ENCODE peak calls at places on chromosomes 3 and 15, in five cellular contexts. One of them, this sample, is unnamed.

GRCh38 chr3:140546649-140547048 is 131.2 kb upstream of the TRIM42 start:
- DNase-seq in body of pancreas: no peak
- DNase-seq in psoas muscle: no peak
- DNase-seq in A549: no peak
- DNase-seq in AG04450: no peak
- DNase-seq in this sample: no peak

GRCh38 chr3:133896002-133896761 is 500 bp upstream of the RAB6B start:
- DNase-seq in body of pancreas: no peak
- DNase-seq in psoas muscle: no peak
- DNase-seq in A549: no peak
- DNase-seq in AG04450: no peak
- DNase-seq in this sample: no peak

GRCh38 chr15:81358248-81358647 is 15.8 kb downstream of the TMC3 start:
- DNase-seq in body of pancreas: no peak
- DNase-seq in psoas muscle: no peak
- DNase-seq in A549: no peak
- DNase-seq in AG04450: no peak
- DNase-seq in this sample: no peak

GRCh38 chr3:189157232-189158007 is 14.4 kb upstream of the TPRG1 start:
- DNase-seq in body of pancreas: no peak
- DNase-seq in psoas muscle: no peak
- DNase-seq in A549: no peak
- DNase-seq in AG04450: no peak
- DNase-seq in this sample: no peak

GRCh38 chr3:23404241-23404640 is 201.1 kb downstream of the UBE2E2 start:
- DNase-seq in body of pancreas: no peak
- DNase-seq in psoas muscle: no peak
- DNase-seq in A549: no peak
- DNase-seq in AG04450: no peak
- DNase-seq in this sample: no peak

GRCh38 chr3:64109438-64109837 is 86.1 kb upstream of the PSMD6 start:
- DNase-seq in body of pancreas: peak; percentile 4
- DNase-seq in psoas muscle: no peak
- DNase-seq in A549: no peak
- DNase-seq in AG04450: no peak
- DNase-seq in this sample: no peak

GRCh38 chr3:170866499-170866898 is 3.5 kb downstream of the RPL22L1 start:
- DNase-seq in body of pancreas: no peak
- DNase-seq in psoas muscle: no peak
- DNase-seq in A549: no peak
- DNase-seq in AG04450: no peak
- DNase-seq in this sample: no peak

GRCh38 chr3:159882784-159883779 is 105.6 kb upstream of the IL12A start:
- DNase-seq in body of pancreas: no peak
- DNase-seq in psoas muscle: no peak
- DNase-seq in A549: no peak
- DNase-seq in AG04450: peak; percentile 84
- DNase-seq in this sample: no peak

GRCh38 chr15:41607033-41607432 is 48.0 kb downstream of the TYRO3 start:
- DNase-seq in body of pancreas: no peak
- DNase-seq in psoas muscle: no peak
- DNase-seq in A549: no peak
- DNase-seq in AG04450: peak; percentile 86
- DNase-seq in this sample: no peak

GRCh38 chr3:31468433-31468832 is 64.3 kb upstream of the STT3B start:
- DNase-seq in body of pancreas: no peak
- DNase-seq in psoas muscle: no peak
- DNase-seq in A549: no peak
- DNase-seq in AG04450: no peak
- DNase-seq in this sample: no peak

GRCh38 chr3:120853416-120853815 is 54.6 kb upstream of the STXBP5L start:
- DNase-seq in body of pancreas: no peak
- DNase-seq in psoas muscle: no peak
- DNase-seq in A549: no peak
- DNase-seq in AG04450: no peak
- DNase-seq in this sample: no peak

GRCh38 chr3:152257246-152258074 is 11.3 kb upstream of the MBNL1 start:
- DNase-seq in body of pancreas: no peak
- DNase-seq in psoas muscle: no peak
- DNase-seq in A549: no peak
- DNase-seq in AG04450: no peak
- DNase-seq in this sample: no peak

GRCh38 chr3:8519156-8519555 is 17.5 kb downstream of the LMCD1 start:
- DNase-seq in body of pancreas: no peak
- DNase-seq in psoas muscle: no peak
- DNase-seq in A549: no peak
- DNase-seq in AG04450: peak; percentile 76
- DNase-seq in this sample: no peak

GRCh38 chr3:171809513-171810277 is 588 bp downstream of the PLD1 start:
- DNase-seq in body of pancreas: peak; percentile 71
- DNase-seq in psoas muscle: peak; percentile 93
- DNase-seq in A549: peak; percentile 67
- DNase-seq in AG04450: peak; percentile 82
- DNase-seq in this sample: peak; percentile 89

GRCh38 chr15:101368868-101369642 is 74.0 kb upstream of the SNRPA1 start:
- DNase-seq in body of pancreas: no peak
- DNase-seq in psoas muscle: peak; percentile 55
- DNase-seq in A549: no peak
- DNase-seq in AG04450: no peak
- DNase-seq in this sample: no peak

GRCh38 chr15:91278956-91279355 is 178.9 kb downstream of the SV2B start:
- DNase-seq in body of pancreas: no peak
- DNase-seq in psoas muscle: no peak
- DNase-seq in A549: no peak
- DNase-seq in AG04450: no peak
- DNase-seq in this sample: no peak

GRCh38 chr3:122312826-122313225 is 12.2 kb upstream of the CSTA start:
- DNase-seq in body of pancreas: no peak
- DNase-seq in psoas muscle: no peak
- DNase-seq in A549: no peak
- DNase-seq in AG04450: no peak
- DNase-seq in this sample: no peak

GRCh38 chr3:13647314-13648059 is 98.6 kb downstream of the FBLN2 start:
- DNase-seq in body of pancreas: no peak
- DNase-seq in psoas muscle: no peak
- DNase-seq in A549: no peak
- DNase-seq in AG04450: no peak
- DNase-seq in this sample: no peak

GRCh38 chr3:39192490-39193092 is at the start of gene XIRP1:
- DNase-seq in body of pancreas: no peak
- DNase-seq in psoas muscle: peak; percentile 90
- DNase-seq in A549: no peak
- DNase-seq in AG04450: no peak
- DNase-seq in this sample: no peak

GRCh38 chr3:27368831-27369607 is at the start of gene NEK10:
- DNase-seq in body of pancreas: peak; percentile 94
- DNase-seq in psoas muscle: peak; percentile 93
- DNase-seq in A549: peak; percentile 75
- DNase-seq in AG04450: peak; percentile 64
- DNase-seq in this sample: peak; percentile 92

GRCh38 chr15:20642054-20642767 is 100.6 kb upstream of the GOLGA6L6 start:
- DNase-seq in body of pancreas: no peak
- DNase-seq in psoas muscle: no peak
- DNase-seq in A549: no peak
- DNase-seq in AG04450: no peak
- DNase-seq in this sample: no peak

GRCh38 chr3:188947983-188948657 is 223.7 kb upstream of the TPRG1 start:
- DNase-seq in body of pancreas: peak; percentile 99
- DNase-seq in psoas muscle: peak; percentile 96
- DNase-seq in A549: peak; percentile 87
- DNase-seq in AG04450: no peak
- DNase-seq in this sample: peak; percentile 95

GRCh38 chr3:172315401-172316091 is 132.7 kb downstream of the GHSR start:
- DNase-seq in body of pancreas: peak; percentile 50
- DNase-seq in psoas muscle: no peak
- DNase-seq in A549: peak; percentile 21
- DNase-seq in AG04450: peak; percentile 53
- DNase-seq in this sample: no peak

GRCh38 chr15:31373970-31374369 is 47.3 kb downstream of the KLF13 start:
- DNase-seq in body of pancreas: no peak
- DNase-seq in psoas muscle: peak; percentile 39
- DNase-seq in A549: no peak
- DNase-seq in AG04450: no peak
- DNase-seq in this sample: peak; percentile 11

GRCh38 chr3:13932578-13933295 is 52.9 kb upstream of the WNT7A start:
- DNase-seq in body of pancreas: no peak
- DNase-seq in psoas muscle: no peak
- DNase-seq in A549: no peak
- DNase-seq in AG04450: no peak
- DNase-seq in this sample: no peak

GRCh38 chr3:119346076-119346496 is 51.9 kb downstream of the ARHGAP31 start:
- DNase-seq in body of pancreas: no peak
- DNase-seq in psoas muscle: no peak
- DNase-seq in A549: no peak
- DNase-seq in AG04450: no peak
- DNase-seq in this sample: no peak

GRCh38 chr15:98690272-98690671 is 41.9 kb downstream of the IGF1R start:
- DNase-seq in body of pancreas: no peak
- DNase-seq in psoas muscle: no peak
- DNase-seq in A549: no peak
- DNase-seq in AG04450: no peak
- DNase-seq in this sample: no peak

GRCh38 chr3:151016421-151016820 is 43.9 kb upstream of the CLRN1 start:
- DNase-seq in body of pancreas: no peak
- DNase-seq in psoas muscle: no peak
- DNase-seq in A549: no peak
- DNase-seq in AG04450: no peak
- DNase-seq in this sample: no peak

GRCh38 chr3:191430103-191430502 is 30.9 kb upstream of the PYDC2 start:
- DNase-seq in body of pancreas: no peak
- DNase-seq in psoas muscle: no peak
- DNase-seq in A549: no peak
- DNase-seq in AG04450: no peak
- DNase-seq in this sample: no peak
- H3K27ac ChIP-seq in body of pancreas: no peak overlapping the region
- H3K27ac ChIP-seq in psoas muscle: no peak overlapping the region
- H3K27ac ChIP-seq in A549: no peak overlapping the region
- H3K27ac ChIP-seq in AG04450: no peak overlapping the region
- H3K27ac ChIP-seq in this sample: no peak overlapping the region

GRCh38 chr3:129305592-129306091 is 27.0 kb downstream of the HMCES start:
- DNase-seq in body of pancreas: peak; percentile 95
- DNase-seq in psoas muscle: peak; percentile 85
- DNase-seq in A549: no peak
- DNase-seq in AG04450: no peak
- DNase-seq in this sample: peak; percentile 91

GRCh38 chr3:129304553-129305222 is 26.0 kb downstream of the HMCES start:
- DNase-seq in body of pancreas: no peak
- DNase-seq in psoas muscle: no peak
- DNase-seq in A549: no peak
- DNase-seq in AG04450: no peak
- DNase-seq in this sample: no peak

GRCh38 chr3:129308636-129309035 is 30.0 kb downstream of the HMCES start:
- DNase-seq in body of pancreas: no peak
- DNase-seq in psoas muscle: no peak
- DNase-seq in A549: no peak
- DNase-seq in AG04450: no peak
- DNase-seq in this sample: no peak

GRCh38 chr3:129304141-129304540 is 25.5 kb downstream of the HMCES start:
- DNase-seq in body of pancreas: no peak
- DNase-seq in psoas muscle: no peak
- DNase-seq in A549: no peak
- DNase-seq in AG04450: no peak
- DNase-seq in this sample: no peak
- H3K27ac ChIP-seq in body of pancreas: no peak overlapping the region
- H3K27ac ChIP-seq in psoas muscle: no peak overlapping the region
- H3K27ac ChIP-seq in A549: no peak overlapping the region
- H3K27ac ChIP-seq in AG04450: peak overlapping the region; percentile 52
- H3K27ac ChIP-seq in this sample: no peak overlapping the region

GRCh38 chr3:193997228-193998192 is 138.4 kb upstream of the HES1 start:
- DNase-seq in body of pancreas: no peak
- DNase-seq in psoas muscle: peak; percentile 77
- DNase-seq in A549: no peak
- DNase-seq in AG04450: no peak
- DNase-seq in this sample: no peak

GRCh38 chr3:193998628-193999027 is 137.3 kb upstream of the HES1 start:
- DNase-seq in body of pancreas: no peak
- DNase-seq in psoas muscle: no peak
- DNase-seq in A549: no peak
- DNase-seq in AG04450: no peak
- DNase-seq in this sample: no peak

GRCh38 chr3:193996641-193997089 is 139.3 kb upstream of the HES1 start:
- DNase-seq in body of pancreas: no peak
- DNase-seq in psoas muscle: no peak
- DNase-seq in A549: no peak
- DNase-seq in AG04450: no peak
- DNase-seq in this sample: no peak

GRCh38 chr3:193992638-193993037 is 143.3 kb upstream of the HES1 start:
- DNase-seq in body of pancreas: no peak
- DNase-seq in psoas muscle: no peak
- DNase-seq in A549: no peak
- DNase-seq in AG04450: no peak
- DNase-seq in this sample: no peak

DNA sequence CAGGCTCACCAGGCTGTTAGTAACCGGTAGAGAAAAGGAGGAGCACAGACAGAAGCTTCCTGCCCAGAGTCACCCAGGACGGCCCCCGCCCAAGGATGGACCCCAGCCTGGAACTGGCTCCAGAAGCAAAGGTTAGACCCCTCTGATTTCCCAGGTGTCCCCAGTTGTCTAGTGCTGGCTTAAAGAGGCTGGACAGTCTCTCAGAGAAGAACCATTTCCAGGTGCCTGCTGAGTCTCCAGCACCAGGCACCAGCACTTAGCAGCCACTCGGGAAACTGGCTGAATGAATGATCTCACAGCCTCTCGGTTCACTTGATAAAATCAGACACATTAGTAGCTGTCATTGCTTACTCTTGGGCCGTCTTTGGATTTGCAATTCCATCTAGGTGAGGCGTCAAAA is 139.7 kb upstream of the HES1 start:
- DNase-seq in body of pancreas: no peak
- DNase-seq in psoas muscle: no peak
- DNase-seq in A549: no peak
- DNase-seq in AG04450: no peak
- DNase-seq in this sample: no peak
- H3K27ac ChIP-seq in body of pancreas: no peak overlapping the region
- H3K27ac ChIP-seq in psoas muscle: no peak overlapping the region
- H3K27ac ChIP-seq in A549: no peak overlapping the region
- H3K27ac ChIP-seq in AG04450: no peak overlapping the region
- H3K27ac ChIP-seq in this sample: no peak overlapping the region

DNA sequence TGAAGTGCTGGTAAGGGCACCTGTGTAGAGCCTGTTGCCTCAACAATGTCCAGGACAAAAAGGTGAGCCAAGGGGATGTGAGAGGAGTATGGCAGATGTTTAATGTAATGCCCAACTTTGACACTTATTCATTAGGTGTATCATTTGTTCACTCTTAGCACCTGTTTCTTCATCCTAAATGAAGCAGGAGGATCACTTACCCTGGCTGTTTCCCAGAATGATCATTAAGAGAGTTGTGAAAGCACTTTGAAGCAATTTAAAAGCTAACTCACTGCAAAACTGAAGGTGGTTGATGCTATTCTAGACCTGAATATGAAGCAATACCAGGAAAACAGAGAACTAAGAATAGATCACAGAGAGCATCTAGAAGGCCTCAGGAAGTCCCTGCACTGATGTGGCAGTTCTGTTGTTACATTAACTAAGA is 3.4 kb upstream of the HHLA2 start:
- DNase-seq in body of pancreas: no peak
- DNase-seq in psoas muscle: no peak
- DNase-seq in A549: no peak
- DNase-seq in AG04450: no peak
- DNase-seq in this sample: no peak
- H3K27ac ChIP-seq in body of pancreas: no peak overlapping the region
- H3K27ac ChIP-seq in psoas muscle: no peak overlapping the region
- H3K27ac ChIP-seq in A549: no peak overlapping the region
- H3K27ac ChIP-seq in AG04450: no peak overlapping the region
- H3K27ac ChIP-seq in this sample: no peak overlapping the region